ENCODE peak calls at places on chromosome 6, in eight cellular contexts. L is left lung; Q is naive thymus-derived CD4-positive, alpha-beta T cell; N is CD4-positive, alpha-beta T cell; B is GM12878; F is upper lobe of left lung; T is CD8-positive, alpha-beta T cell; E is aorta. J is an unnamed sample.

GRCh38 chr6:11324453-11325023 is 92.1 kb upstream of the NEDD9 start:
- ATAC-seq in L (no peak), Q (no peak), N (no peak), B (peak), F (no peak), T (no peak), E (no peak), J (no peak)

GRCh38 chr6:44050872-44051421 is 76.3 kb downstream of the MRPL14 start:
- ATAC-seq in L (no peak), Q (no peak), N (no peak), B (no peak), F (no peak), T (no peak), E (no peak), J (no peak)

GRCh38 chr6:35011096-35012041 is 122.3 kb downstream of the ANKS1A start:
- ATAC-seq in L (no peak), Q (no peak), N (no peak), B (peak), F (no peak), T (no peak), E (no peak), J (no peak)

GRCh38 chr6:6749791-6750434 is 161.4 kb downstream of the LY86 start:
- ATAC-seq in L (peak), Q (peak), N (peak), B (peak), F (peak), T (no peak), E (peak), J (peak)

GRCh38 chr6:152696543-152696942 is 1.2 kb upstream of the MYCT1 start:
- ATAC-seq in L (peak), Q (no peak), N (no peak), B (no peak), F (no peak), T (no peak), E (no peak), J (no peak)

GRCh38 chr6:98254624-98255023 is 579.8 kb upstream of the POU3F2 start:
- ATAC-seq in L (no peak), Q (no peak), N (no peak), B (no peak), F (no peak), T (no peak), E (no peak), J (no peak)

GRCh38 chr6:53236241-53236640 is 87.6 kb upstream of the GCM1 start:
- ATAC-seq in L (no peak), Q (no peak), N (peak), B (peak), F (no peak), T (no peak), E (no peak), J (no peak)

GRCh38 chr6:118725944-118726343 is 74.6 kb upstream of the CEP85L start:
- ATAC-seq in L (no peak), Q (peak), N (peak), B (no peak), F (no peak), T (peak), E (no peak), J (no peak)

GRCh38 chr6:158038291-158039177 is 56.9 kb downstream of the SYNJ2 start:
- ATAC-seq in L (no peak), Q (no peak), N (no peak), B (no peak), F (no peak), T (no peak), E (no peak), J (no peak)

GRCh38 chr6:158039178-158039557 is 57.5 kb downstream of the SYNJ2 start:
- ATAC-seq in L (no peak), Q (no peak), N (no peak), B (no peak), F (no peak), T (no peak), E (no peak), J (no peak)

GRCh38 chr6:158036261-158036660 is 54.6 kb downstream of the SYNJ2 start:
- ATAC-seq in L (no peak), Q (no peak), N (no peak), B (no peak), F (no peak), T (no peak), E (no peak), J (no peak)

GRCh38 chr6:158037021-158037420 is 55.4 kb downstream of the SYNJ2 start:
- ATAC-seq in L (no peak), Q (no peak), N (no peak), B (no peak), F (no peak), T (no peak), E (no peak), J (no peak)

DNA sequence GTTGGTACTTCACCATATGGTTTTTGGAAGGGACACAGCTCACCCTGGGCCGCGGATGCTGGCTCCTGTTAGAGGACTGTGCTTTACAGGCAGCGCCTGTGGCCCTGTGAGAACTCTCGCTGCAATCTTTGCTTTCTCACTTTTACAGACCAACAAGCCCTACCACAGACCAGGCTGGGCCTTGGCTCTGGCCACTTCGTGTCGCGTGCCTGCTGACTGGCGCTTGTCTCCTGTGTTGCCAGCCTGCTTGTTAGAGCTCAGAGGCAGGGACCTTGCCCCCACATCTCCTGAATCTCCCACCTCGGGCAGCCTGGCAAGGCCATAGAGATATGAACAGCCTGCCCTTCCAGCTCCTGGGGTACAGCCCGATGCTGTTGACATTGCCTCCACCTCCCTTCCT is 56.1 kb downstream of the SYNJ2 start:
- ATAC-seq in L (no peak), Q (no peak), N (no peak), B (no peak), F (no peak), T (no peak), E (no peak), J (no peak)
- H3K27ac ChIP-seq in L (no peak), Q (no peak), N (no peak), B (no peak), F (no peak), T (no peak), E (peak), J (no peak)

DNA sequence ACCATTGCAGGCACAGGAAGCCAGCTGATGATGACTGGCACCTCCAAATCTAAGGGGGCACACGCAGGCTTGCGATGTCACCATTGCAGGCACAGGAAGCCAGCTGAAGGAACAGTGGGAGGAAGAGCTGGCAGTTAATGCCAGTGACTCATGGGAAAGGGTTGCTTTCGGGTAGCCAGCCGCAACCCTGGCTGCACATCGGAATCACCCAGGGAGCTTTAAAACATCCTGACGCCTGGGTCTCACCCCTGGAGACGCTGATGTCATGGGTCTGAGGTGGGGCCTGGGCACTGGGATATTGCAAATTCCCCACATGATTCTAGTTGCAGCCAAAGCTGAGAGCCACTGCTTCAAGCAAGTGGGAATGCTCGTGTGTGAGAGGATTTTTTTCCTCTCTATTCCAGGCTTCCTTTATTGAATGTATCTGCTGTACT is 16.1 kb upstream of the CCN6 start:
- ATAC-seq in L (peak), Q (peak), N (peak), B (no peak), F (peak), T (peak), E (peak), J (peak)
- H3K27ac ChIP-seq in L (no peak), Q (no peak), N (no peak), B (no peak), F (no peak), T (no peak), E (peak), J (peak)

DNA sequence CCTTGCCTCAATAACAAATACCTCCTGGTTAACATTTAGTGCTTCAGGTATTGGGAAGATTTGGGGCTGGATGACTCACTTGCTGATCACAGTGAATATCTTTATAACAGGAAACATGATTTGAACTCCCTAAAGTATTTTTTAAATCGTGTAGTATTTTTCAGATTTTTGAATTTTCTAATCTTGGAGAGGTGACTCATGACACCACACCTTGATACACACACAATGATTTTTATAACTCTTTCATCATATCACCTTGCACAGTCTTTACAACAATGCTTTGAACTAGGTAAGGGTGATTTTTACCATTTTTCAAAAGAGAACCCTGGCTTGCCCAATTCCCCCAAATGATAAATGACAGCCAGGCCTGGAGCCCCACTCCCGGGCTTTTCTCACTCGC is 273.5 kb downstream of the UST start:
- ATAC-seq in L (no peak), Q (no peak), N (no peak), B (no peak), F (no peak), T (no peak), E (no peak), J (no peak)
- H3K27ac ChIP-seq in L (no peak), Q (no peak), N (no peak), B (no peak), F (no peak), T (no peak), E (no peak), J (no peak)

GRCh38 chr6:106564476-106564875 is 64.8 kb downstream of the RTN4IP1 start:
- ATAC-seq in L (no peak), Q (no peak), N (no peak), B (no peak), F (no peak), T (no peak), E (no peak), J (no peak)

GRCh38 chr6:106558364-106558763 is 70.9 kb downstream of the RTN4IP1 start:
- ATAC-seq in L (no peak), Q (no peak), N (no peak), B (no peak), F (no peak), T (no peak), E (no peak), J (no peak)

GRCh38 chr6:106560966-106561740 is 68.1 kb downstream of the RTN4IP1 start:
- ATAC-seq in L (peak), Q (no peak), N (no peak), B (no peak), F (no peak), T (no peak), E (no peak), J (no peak)

GRCh38 chr6:106563614-106564013 is 65.7 kb downstream of the RTN4IP1 start:
- ATAC-seq in L (no peak), Q (no peak), N (no peak), B (no peak), F (no peak), T (no peak), E (no peak), J (no peak)

GRCh38 chr6:106562001-106562400 is 67.3 kb downstream of the RTN4IP1 start:
- ATAC-seq in L (no peak), Q (no peak), N (no peak), B (no peak), F (no peak), T (no peak), E (no peak), J (no peak)
- H3K27ac ChIP-seq in L (no peak), Q (no peak), N (no peak), B (no peak), F (no peak), T (no peak), E (no peak), J (no peak)

GRCh38 chr6:122845464-122845863 is 56.4 kb downstream of the SMPDL3A start:
- ATAC-seq in L (no peak), Q (no peak), N (no peak), B (no peak), F (no peak), T (no peak), E (no peak), J (no peak)

DNA sequence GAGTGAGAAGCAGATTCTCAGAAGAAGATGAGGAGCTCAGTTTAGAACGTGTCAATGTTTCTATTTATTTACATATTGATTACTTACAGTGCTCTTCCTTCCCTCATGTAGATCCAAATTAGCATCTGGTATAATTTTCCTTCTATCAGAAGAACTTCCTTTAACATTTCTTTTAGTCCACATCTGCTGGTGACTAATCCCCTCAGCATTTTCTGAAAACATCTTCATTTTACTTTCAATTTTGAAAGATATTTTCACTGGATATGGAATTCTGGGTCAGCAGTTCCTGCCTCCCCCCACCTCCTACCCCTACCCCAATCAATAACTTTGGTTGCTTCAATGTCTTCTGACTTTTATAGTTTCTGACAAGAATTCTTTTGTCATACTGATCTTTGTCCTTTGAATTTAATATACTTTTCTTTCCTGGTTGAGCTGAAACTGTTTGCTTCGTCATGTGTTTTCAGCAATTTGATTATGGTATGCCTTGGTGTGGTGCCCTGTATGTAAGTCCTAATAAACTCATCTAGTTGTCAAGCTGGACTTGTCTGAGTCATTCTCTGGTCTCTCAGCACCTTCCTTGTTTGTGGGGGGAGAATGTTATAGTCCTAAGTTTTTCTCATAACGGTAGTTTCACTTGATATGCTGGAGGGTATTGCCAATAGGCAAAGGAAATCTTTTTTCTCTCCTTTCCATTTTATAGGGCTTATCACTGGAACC is 57.0 kb downstream of the SMPDL3A start:
- ATAC-seq in L (no peak), Q (no peak), N (no peak), B (peak), F (no peak), T (no peak), E (no peak), J (no peak)
- H3K27ac ChIP-seq in L (no peak), Q (no peak), N (no peak), B (no peak), F (no peak), T (no peak), E (no peak), J (no peak)

J was measured in gastroesophageal sphincter.